ENCODE peak calls at places on chromosomes 5 and 9, in four cellular contexts. F is psoas muscle, U is dorsolateral prefrontal cortex, C is GM10248. B is an unnamed sample.

GRCh38 chr9:9804109-9804508 is 808.7 kb downstream of the PTPRD start:
- DNase-seq in F (no peak), U (no peak), C (no peak), B (no peak)

GRCh38 chr5:180140627-180141006 is 68.4 kb downstream of the RASGEF1C start:
- DNase-seq in F (peak; percentile 46), U (no peak), C (no peak), B (no peak)

GRCh38 chr9:86557063-86557766 is 203.0 kb upstream of the TUT7 start:
- DNase-seq in F (peak; percentile 69), U (no peak), C (no peak), B (no peak)

GRCh38 chr9:121567142-121568100 is 67.8 kb upstream of the GGTA1 start:
- DNase-seq in F (peak; percentile 73), U (no peak), C (no peak), B (no peak)

GRCh38 chr5:173010021-173010420 is 26.4 kb downstream of the ATP6V0E1 start:
- DNase-seq in F (no peak), U (no peak), C (no peak), B (no peak)

GRCh38 chr5:138874241-138874640 is 894 bp downstream of the LRRTM2 start:
- DNase-seq in F (no peak), U (peak; percentile 64), C (no peak), B (no peak)

GRCh38 chr5:148248894-148249293 is 10.6 kb downstream of the MARCOL start:
- DNase-seq in F (no peak), U (no peak), C (no peak), B (no peak)

GRCh38 chr5:129963359-129963758 is 59.1 kb downstream of the CHSY3 start:
- DNase-seq in F (peak; percentile 11), U (no peak), C (no peak), B (no peak)

GRCh38 chr9:74494490-74494889 is 2.6 kb upstream of the RORB start:
- DNase-seq in F (no peak), U (no peak), C (no peak), B (no peak)

GRCh38 chr5:111755942-111756353 is 1.0 kb downstream of the NREP start:
- DNase-seq in F (no peak), U (no peak), C (no peak), B (no peak)

GRCh38 chr9:114898741-114899140 is 31.6 kb downstream of the TNFSF8 start:
- DNase-seq in F (no peak), U (peak; percentile 43), C (peak; percentile 28), B (no peak)

GRCh38 chr9:88927510-88927909 is 63.8 kb upstream of the S1PR3 start:
- DNase-seq in F (no peak), U (no peak), C (no peak), B (no peak)

GRCh38 chr5:168366124-168366523 is 74.7 kb downstream of the WWC1 start:
- DNase-seq in F (no peak), U (no peak), C (no peak), B (no peak)

GRCh38 chr9:27787941-27788340 is 214.7 kb upstream of the C9orf72 start:
- DNase-seq in F (no peak), U (no peak), C (no peak), B (no peak)

GRCh38 chr9:14987858-14988257 is 77.6 kb upstream of the FREM1 start:
- DNase-seq in F (no peak), U (no peak), C (no peak), B (no peak)

GRCh38 chr5:140348104-140348503 is 1.7 kb upstream of the HBEGF start:
- DNase-seq in F (no peak), U (no peak), C (no peak), B (no peak)

GRCh38 chr5:117054141-117054540 is 479.5 kb upstream of the SEMA6A start:
- DNase-seq in F (no peak), U (no peak), C (no peak), B (no peak)

GRCh38 chr5:52378237-52378636 is 409.5 kb upstream of the ITGA1 start:
- DNase-seq in F (no peak), U (no peak), C (no peak), B (no peak)

GRCh38 chr9:127890053-127890452 is 9.3 kb downstream of the ST6GALNAC6 start:
- DNase-seq in F (no peak), U (no peak), C (no peak), B (no peak)

GRCh38 chr5:37370550-37370863 is 399 bp downstream of the NUP155 start:
- DNase-seq in F (no peak), U (no peak), C (no peak), B (no peak)

GRCh38 chr9:86099695-86100364 is 472 bp upstream of the GOLM1 start:
- DNase-seq in F (no peak), U (no peak), C (peak; percentile 27), B (peak; percentile 45)

GRCh38 chr9:68705636-68706578 is 867 bp downstream of the PIP5K1B start:
- DNase-seq in F (peak; percentile 64), U (peak; percentile 45), C (peak; percentile 48), B (peak; percentile 60)

GRCh38 chr9:122051401-122052346 is 41.4 kb downstream of the TTLL11 start:
- DNase-seq in F (no peak), U (no peak), C (peak; percentile 37), B (peak; percentile 23)

GRCh38 chr5:1681955-1682354 is 117.7 kb downstream of the MRPL36 start:
- DNase-seq in F (no peak), U (no peak), C (no peak), B (no peak)

GRCh38 chr5:118070041-118070440 is 918.3 kb downstream of the DTWD2 start:
- DNase-seq in F (no peak), U (no peak), C (no peak), B (no peak)

GRCh38 chr9:106897223-106897622 is 34.3 kb downstream of the ZNF462 start:
- DNase-seq in F (no peak), U (no peak), C (no peak), B (no peak)

DNA sequence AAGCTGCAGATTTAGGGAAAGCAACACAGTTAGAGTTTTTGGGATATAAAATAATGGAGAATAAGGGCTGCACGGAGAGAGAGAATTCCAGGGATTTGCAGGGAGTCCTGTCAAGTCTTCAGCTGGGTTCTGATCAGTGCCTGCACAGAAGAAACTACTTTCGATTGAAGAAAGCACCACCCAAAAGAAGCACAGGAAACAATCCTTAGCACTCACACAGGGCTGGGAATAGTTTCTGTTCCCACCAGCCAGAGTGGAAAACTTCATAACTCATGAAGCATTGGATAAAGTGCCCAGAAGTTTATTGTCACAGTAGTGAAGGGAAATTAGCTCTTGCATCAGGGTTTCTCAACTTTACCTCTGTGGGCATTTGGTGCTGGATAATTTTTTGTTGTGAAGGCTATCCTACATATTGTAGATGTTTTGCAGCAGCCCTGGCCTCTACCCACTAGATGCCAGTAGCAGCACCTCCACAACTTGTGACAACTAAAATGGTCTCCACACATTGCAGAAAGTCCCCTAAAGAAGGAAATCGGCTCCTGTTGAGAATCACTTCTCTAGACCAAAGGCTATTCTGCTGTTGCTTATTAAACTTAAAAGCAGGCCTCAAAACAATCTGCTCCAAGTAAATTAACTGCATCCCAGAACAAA is 71.0 kb upstream of the FAM120A start:
- DNase-seq in F (no peak), U (no peak), C (no peak), B (no peak)
- TF ChIP-seq CTCF in F (no peak), U (no peak), C (no peak), B (no peak)

DNA sequence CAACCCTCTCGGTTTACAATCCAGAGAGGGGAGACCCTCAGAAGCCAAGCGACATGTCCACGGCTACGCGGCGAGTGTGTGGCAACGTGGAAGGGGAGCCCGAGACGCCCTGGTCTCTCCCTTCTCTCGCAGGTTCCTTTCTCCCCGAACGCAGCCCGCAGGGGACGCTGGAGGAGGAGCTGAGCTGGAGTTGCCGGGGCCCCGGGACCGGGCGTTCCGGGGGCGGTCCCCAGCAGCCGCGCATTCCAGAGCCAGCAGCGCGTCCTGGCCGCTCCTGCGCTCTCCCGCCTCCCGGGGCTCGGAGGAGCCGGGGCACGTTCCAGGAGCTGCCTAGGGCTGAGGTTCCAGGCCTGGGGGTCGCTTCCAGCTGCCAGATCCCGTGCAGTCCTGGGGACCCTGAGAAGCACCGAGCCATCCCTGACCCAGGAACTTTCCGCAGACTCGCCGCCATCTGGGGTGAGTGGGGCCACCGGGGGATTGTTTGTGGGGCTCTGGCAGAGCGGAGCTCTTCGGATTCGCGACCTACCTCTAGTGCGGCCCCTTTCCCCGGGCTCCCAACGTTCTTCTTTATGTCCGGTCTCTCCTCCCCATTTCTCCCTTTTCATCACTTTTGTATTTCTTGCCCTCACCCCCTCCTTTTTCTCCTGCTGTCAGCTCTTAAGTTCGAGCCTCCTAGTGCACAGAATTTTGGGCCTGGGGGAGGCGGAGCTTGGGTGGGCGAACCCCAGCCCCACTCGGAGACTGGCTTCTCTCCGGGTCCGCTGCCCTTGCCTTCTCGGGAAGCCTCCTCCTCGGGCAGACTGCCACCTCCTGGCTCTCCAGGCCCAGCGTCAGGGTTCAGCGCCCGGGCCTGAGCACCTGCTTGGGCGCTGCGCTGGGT is at the start of gene SMIM3:
- DNase-seq in F (peak; percentile 91), U (peak; percentile 75), C (peak; percentile 69), B (peak; percentile 48)
- TF ChIP-seq CTCF in F (peak; percentile 4), U (peak; percentile 27), C (peak; percentile 85), B (peak; percentile 75)

GRCh38 chr5:113367586-113367985 is 67.2 kb downstream of the TSSK1B start:
- DNase-seq in F (no peak), U (no peak), C (no peak), B (no peak)

GRCh38 chr5:113375492-113376060 is 59.2 kb downstream of the TSSK1B start:
- DNase-seq in F (no peak), U (no peak), C (no peak), B (no peak)

GRCh38 chr5:113376640-113377039 is 58.1 kb downstream of the TSSK1B start:
- DNase-seq in F (no peak), U (no peak), C (no peak), B (no peak)

GRCh38 chr5:113371788-113372196 is 63.0 kb downstream of the TSSK1B start:
- DNase-seq in F (no peak), U (no peak), C (no peak), B (no peak)
- TF ChIP-seq CTCF in F (no peak), U (no peak), C (no peak), B (no peak)

GRCh38 chr9:4741365-4742031 is 496 bp upstream of the AK3 start:
- DNase-seq in F (no peak), U (peak; percentile 48), C (peak; percentile 26), B (peak; percentile 29)
- TF ChIP-seq CTCF in F (no peak), U (no peak), C (peak; percentile 2), B (no peak)

DNA sequence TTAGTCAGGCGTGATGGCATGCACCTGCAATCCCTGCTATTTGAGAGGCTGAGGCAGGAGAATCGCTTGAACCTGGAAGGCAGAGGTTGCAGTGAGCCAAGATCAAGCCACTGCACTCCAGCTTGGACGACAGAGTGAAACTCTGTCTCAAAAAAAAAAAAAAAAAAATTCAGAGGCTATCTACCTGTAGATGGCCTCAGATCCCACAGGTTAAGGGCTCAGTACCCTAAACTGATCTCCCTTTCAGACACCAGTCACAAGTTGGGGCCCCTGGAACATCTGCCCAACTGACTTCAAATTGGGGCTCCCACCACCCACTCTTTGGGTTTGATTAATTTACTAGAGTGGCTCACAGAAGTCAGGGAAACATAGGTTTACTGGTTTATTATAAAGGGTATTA is 65.4 kb upstream of the ERCC6L2 start:
- DNase-seq in F (no peak), U (no peak), C (no peak), B (no peak)
- TF ChIP-seq CTCF in F (no peak), U (no peak), C (peak; percentile 15), B (peak; percentile 31)